ENCODE peak calls at places on chromosomes 13 and 19, in five cellular contexts. Q, W, T, K and U are unnamed samples.

GRCh38 chr13:108218044-108218974 is at the start of gene ABHD13:
- DNase-seq in K (peak), W (peak), Q (peak), T (peak), U (peak)

GRCh38 chr19:11373885-11374448 is 499 bp upstream of the SWSAP1 start:
- DNase-seq in K (no peak), W (no peak), T (no peak), Q (no peak), U (no peak)

GRCh38 chr19:12284631-12285030 is 10.1 kb downstream of the ZNF44 start:
- DNase-seq in K (no peak), T (no peak), W (no peak), Q (no peak), U (no peak)

GRCh38 chr19:5372572-5373200 is 32.1 kb upstream of the PTPRS start:
- DNase-seq in Q (no peak), T (no peak), W (no peak), K (no peak), U (no peak)

GRCh38 chr13:38577048-38577447 is 109.8 kb upstream of the FREM2 start:
- DNase-seq in Q (no peak), K (no peak), T (no peak), W (no peak), U (no peak)

GRCh38 chr13:108154421-108154858 is 60.9 kb downstream of the LIG4 start:
- DNase-seq in T (no peak), Q (peak), W (no peak), K (no peak), U (no peak)

GRCh38 chr19:7969560-7969949 is 26.1 kb upstream of the TIMM44 start:
- DNase-seq in Q (no peak), K (no peak), T (no peak), W (no peak), U (no peak)

GRCh38 chr19:5801796-5802616 is 2.9 kb upstream of the NRTN start:
- DNase-seq in K (no peak), T (no peak), Q (no peak), W (peak), U (no peak)

GRCh38 chr13:95684463-95684862 is 7.5 kb downstream of the DNAJC3 start:
- DNase-seq in W (no peak), K (no peak), Q (no peak), T (no peak), U (no peak)

GRCh38 chr13:60226507-60226906 is 62.8 kb upstream of the DIAPH3 start:
- DNase-seq in W (peak), T (peak), Q (no peak), K (no peak), U (no peak)

GRCh38 chr19:2167896-2168618 is 4.3 kb downstream of the DOT1L start:
- DNase-seq in T (peak), K (no peak), Q (no peak), W (peak), U (no peak)

GRCh38 chr19:55250262-55251036 is 8.4 kb downstream of the PPP6R1 start:
- DNase-seq in T (no peak), W (no peak), K (no peak), Q (no peak), U (no peak)

GRCh38 chr13:27349458-27349857 is 75.0 kb upstream of the GTF3A start:
- DNase-seq in T (no peak), K (no peak), Q (no peak), W (no peak), U (no peak)

GRCh38 chr19:43774103-43774939 is 6.5 kb downstream of the KCNN4 start:
- DNase-seq in W (no peak), Q (no peak), T (peak), K (peak), U (no peak)

GRCh38 chr19:748274-748598 is 2.7 kb upstream of the MISP start:
- DNase-seq in K (no peak), Q (no peak), T (no peak), W (no peak), U (no peak)

DNA sequence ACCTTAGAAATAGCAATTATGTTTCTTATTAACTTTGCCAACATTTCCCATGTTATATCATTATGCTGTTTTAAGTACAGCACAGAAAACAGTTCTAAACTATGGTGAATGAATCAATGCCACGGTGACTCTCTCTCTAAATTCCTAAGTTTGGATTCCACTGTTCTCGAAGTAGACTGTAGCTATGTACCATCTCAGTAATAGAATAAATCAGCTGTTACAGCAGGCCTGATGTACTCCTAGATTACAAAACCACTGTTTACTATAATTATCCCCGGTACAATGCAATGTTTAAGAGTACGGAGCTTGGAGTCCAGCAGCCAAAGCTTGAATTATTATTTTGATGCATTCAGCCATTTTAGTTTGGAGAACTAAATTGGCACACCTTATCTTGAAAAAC is 476.3 kb upstream of the SLITRK1 start:
- DNase-seq in K (no peak), Q (no peak), W (no peak), T (no peak), U (no peak)
- TF ChIP-seq CTCF in K (no peak), Q (no peak), W (no peak), T (no peak), U (no peak)

DNA sequence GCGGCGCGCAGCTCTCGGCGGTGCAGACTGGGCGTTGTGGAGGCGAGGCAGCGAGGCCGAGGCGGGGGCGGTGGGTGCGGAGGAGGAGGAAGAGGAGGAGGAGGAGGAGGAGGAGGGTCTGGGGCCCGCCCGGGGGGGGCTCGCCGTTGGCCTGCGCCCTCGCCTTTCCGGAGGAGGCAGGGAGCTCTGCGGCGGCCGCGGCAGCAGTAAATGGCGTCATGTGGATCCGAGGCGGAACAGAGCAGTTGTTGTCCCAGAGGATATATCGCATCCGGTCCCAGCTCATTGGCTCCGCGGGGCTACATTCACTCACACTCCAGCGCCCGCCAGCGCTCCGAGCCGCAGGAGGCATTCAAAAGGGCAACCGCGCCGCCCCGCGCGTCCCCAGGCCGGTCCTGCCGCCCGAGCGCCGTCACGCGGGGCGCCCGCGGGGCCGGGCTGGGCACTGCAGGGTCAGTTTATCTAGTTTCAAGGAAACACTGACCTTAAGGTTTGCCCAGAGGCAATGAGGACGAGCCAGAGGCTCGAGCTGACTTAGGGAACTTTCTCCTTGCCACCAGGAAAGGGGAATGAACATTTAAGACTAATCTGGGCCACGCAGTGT is at the start of gene SPRY2:
- DNase-seq in K (peak), T (peak), W (peak), Q (peak), U (peak)
- TF ChIP-seq CTCF in K (peak), T (no peak), W (no peak), Q (no peak), U (no peak)

GRCh38 chr19:18776288-18776594 is 14.9 kb downstream of the COMP start:
- DNase-seq in K (no peak), Q (no peak), T (no peak), W (no peak), U (no peak)
- TF ChIP-seq CTCF in K (no peak), Q (no peak), T (peak), W (peak), U (peak)

DNA sequence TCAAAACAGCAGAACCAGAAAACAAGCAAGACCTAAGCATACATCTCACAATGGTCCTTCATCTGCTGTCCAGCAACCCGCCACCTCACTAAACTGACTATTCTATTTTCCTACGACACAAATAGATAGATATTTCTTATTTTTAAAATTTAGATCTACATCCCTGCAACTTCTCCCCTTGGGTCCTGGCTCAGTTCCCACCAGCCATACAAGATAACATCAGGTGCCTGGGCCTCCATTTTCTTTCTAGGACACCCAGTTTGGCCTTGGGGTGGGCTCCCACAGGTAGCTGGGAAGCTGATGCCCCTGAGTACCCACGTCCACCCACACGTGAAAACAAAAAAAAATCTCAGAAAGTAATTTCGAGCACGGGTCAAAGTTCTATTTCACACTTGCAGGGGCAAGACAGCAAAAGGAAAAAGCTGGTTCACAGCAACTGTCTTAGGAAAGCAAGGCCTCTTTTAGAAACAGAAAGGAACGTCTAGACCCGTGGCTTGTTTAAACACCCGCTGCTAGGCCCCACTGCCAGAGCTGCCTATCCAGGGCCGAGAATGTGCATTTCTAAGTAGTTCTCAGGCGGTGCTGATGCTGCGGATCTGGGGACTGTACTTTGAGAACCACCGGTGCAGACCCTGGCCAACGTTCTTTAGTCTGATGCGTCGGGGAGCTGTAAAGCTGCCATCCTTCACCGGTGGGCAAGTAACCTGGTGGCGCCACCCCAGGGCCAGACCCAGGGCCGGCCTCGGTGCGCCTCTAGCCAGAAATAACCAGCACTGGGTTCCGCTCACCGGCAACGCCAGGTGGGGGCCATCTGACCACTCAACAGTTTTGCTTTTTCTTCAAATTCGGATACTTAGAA is 47.3 kb downstream of the TGDS start:
- DNase-seq in K (peak), T (peak), Q (peak), W (peak), U (peak)
- TF ChIP-seq CTCF in K (no peak), T (no peak), Q (no peak), W (no peak), U (no peak)

GRCh38 chr13:75612354-75612753 is 23.8 kb upstream of the LMO7 start:
- DNase-seq in W (no peak), K (no peak), T (no peak), Q (no peak), U (no peak)

GRCh38 chr13:75621147-75621546 is 15.0 kb upstream of the LMO7 start:
- DNase-seq in Q (no peak), W (peak), K (no peak), T (no peak), U (peak)

GRCh38 chr13:75617230-75617629 is 18.9 kb upstream of the LMO7 start:
- DNase-seq in W (no peak), Q (no peak), T (no peak), K (no peak), U (no peak)

DNA sequence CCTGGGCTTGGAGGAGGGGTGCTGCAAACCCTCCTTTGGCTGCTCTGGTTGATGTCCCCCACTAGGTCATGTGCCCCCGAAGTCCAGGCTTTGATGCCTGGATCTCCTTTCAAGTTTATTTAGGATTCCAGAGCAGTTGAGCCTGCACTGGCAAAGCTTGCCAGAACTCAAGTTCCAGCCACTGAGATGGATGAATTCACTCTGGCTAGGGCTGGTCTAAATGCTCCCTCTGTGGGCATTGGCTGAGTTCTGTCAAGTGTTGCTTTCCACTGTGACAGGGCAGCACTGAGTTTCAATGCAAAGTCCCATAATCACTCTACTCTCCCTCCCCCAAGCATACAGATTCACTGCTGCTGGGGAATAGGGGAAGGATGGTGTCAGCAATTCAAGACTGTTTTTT is 17.8 kb upstream of the LMO7 start:
- DNase-seq in W (no peak), K (no peak), T (no peak), Q (no peak), U (no peak)
- TF ChIP-seq CTCF in W (no peak), K (no peak), T (no peak), Q (no peak), U (no peak)